ENCODE peak calls at places on chromosomes 16 and 17, in six cellular contexts. T is heart left ventricle, M is cardiac muscle cell, Q is fibroblast of lung, C is right atrium auricular region, E is left ventricle myocardium inferior. R is an unnamed sample.
A peak's percentile ranks its signal among the peaks of the same experiment; 100 is the strongest.

GRCh38 chr17:51472670-51473069 is 212.3 kb downstream of the UTP18 start:
- DNase-seq in T (no peak), M (no peak), Q (no peak), C (no peak), E (no peak), R (no peak)

GRCh38 chr16:59748531-59748930 is 1014.4 kb upstream of the GOT2 start:
- DNase-seq in T (no peak), M (no peak), Q (no peak), C (no peak), E (no peak), R (no peak)

GRCh38 chr16:25916091-25916490 is 224.3 kb downstream of the HS3ST4 start:
- DNase-seq in T (no peak), M (no peak), Q (no peak), C (no peak), E (no peak), R (no peak)

GRCh38 chr17:44922746-44923470 is 7.6 kb upstream of the GFAP start:
- DNase-seq in T (peak; percentile 47), M (no peak), Q (no peak), C (no peak), E (no peak), R (no peak)

GRCh38 chr17:78164748-78165607 is 3.4 kb upstream of the SYNGR2 start:
- DNase-seq in T (no peak), M (no peak), Q (no peak), C (no peak), E (no peak), R (no peak)

GRCh38 chr17:58823051-58823525 is 67.4 kb downstream of the PPM1E start:
- DNase-seq in T (no peak), M (no peak), Q (no peak), C (no peak), E (no peak), R (no peak)

GRCh38 chr16:28984619-28985135 is at the start of gene LAT:
- DNase-seq in T (peak; percentile 74), M (no peak), Q (no peak), C (no peak), E (no peak), R (peak; percentile 62)

GRCh38 chr17:3048727-3049471 is 14.5 kb downstream of the OR1D5 start:
- DNase-seq in T (peak; percentile 98), M (peak; percentile 98), Q (peak; percentile 98), C (peak; percentile 98), E (peak; percentile 97), R (peak; percentile 97)

GRCh38 chr16:15052747-15053476 is 3.0 kb downstream of the NTAN1 start:
- DNase-seq in T (no peak), M (no peak), Q (no peak), C (peak; percentile 56), E (no peak), R (no peak)

GRCh38 chr16:81939164-81940067 is 71.9 kb downstream of the SDR42E1 start:
- DNase-seq in T (no peak), M (no peak), Q (no peak), C (no peak), E (no peak), R (no peak)

GRCh38 chr16:74862743-74863244 is 88.2 kb upstream of the FA2H start:
- DNase-seq in T (no peak), M (peak; percentile 60), Q (peak; percentile 59), C (no peak), E (no peak), R (no peak)

GRCh38 chr17:81004336-81005015 is 12.8 kb downstream of the CHMP6 start:
- DNase-seq in T (no peak), M (no peak), Q (no peak), C (no peak), E (no peak), R (peak; percentile 38)

GRCh38 chr16:81729451-81729850 is 49.6 kb upstream of the PLCG2 start:
- DNase-seq in T (no peak), M (no peak), Q (no peak), C (no peak), E (no peak), R (no peak)

GRCh38 chr17:1095093-1095852 is 84.5 kb downstream of the ABR start:
- DNase-seq in T (peak; percentile 73), M (no peak), Q (no peak), C (no peak), E (peak; percentile 49), R (no peak)

GRCh38 chr16:31215287-31216115 is 1.4 kb downstream of the PYDC1 start:
- DNase-seq in T (peak; percentile 82), M (peak; percentile 84), Q (peak; percentile 40), C (no peak), E (peak; percentile 62), R (peak; percentile 89)

GRCh38 chr16:77336637-77337036 is 98.2 kb downstream of the ADAMTS18 start:
- DNase-seq in T (no peak), M (no peak), Q (no peak), C (no peak), E (no peak), R (no peak)

GRCh38 chr16:83046664-83047063 is 419.9 kb downstream of the CDH13 start:
- DNase-seq in T (no peak), M (no peak), Q (no peak), C (no peak), E (no peak), R (no peak)

GRCh38 chr16:87371261-87371866 is 12.2 kb downstream of the FBXO31 start:
- DNase-seq in T (peak; percentile 49), M (no peak), Q (no peak), C (no peak), E (no peak), R (no peak)

GRCh38 chr17:82184761-82185160 is 27.9 kb downstream of the CCDC57 start:
- DNase-seq in T (no peak), M (no peak), Q (no peak), C (no peak), E (no peak), R (no peak)

GRCh38 chr16:1458336-1458976 is 14.1 kb upstream of the CCDC154 start:
- DNase-seq in T (no peak), M (no peak), Q (peak; percentile 5), C (no peak), E (no peak), R (no peak)

GRCh38 chr17:41420134-41420533 is 4.3 kb downstream of the KRT37 start:
- DNase-seq in T (no peak), M (no peak), Q (no peak), C (no peak), E (no peak), R (no peak)

GRCh38 chr17:78268960-78269892 is 37.8 kb downstream of the TMEM235 start:
- DNase-seq in T (no peak), M (peak; percentile 59), Q (peak; percentile 56), C (no peak), E (no peak), R (no peak)

GRCh38 chr16:1560153-1560552 is 26.7 kb downstream of the TMEM204 start:
- DNase-seq in T (no peak), M (no peak), Q (no peak), C (no peak), E (no peak), R (no peak)

GRCh38 chr17:27552467-27552779 is 78.6 kb upstream of the LGALS9 start:
- DNase-seq in T (no peak), M (no peak), Q (peak; percentile 49), C (no peak), E (no peak), R (no peak)

GRCh38 chr17:73611630-73612029 is 32.6 kb downstream of the SDK2 start:
- DNase-seq in T (peak; percentile 16), M (no peak), Q (no peak), C (no peak), E (no peak), R (no peak)

GRCh38 chr16:86335266-86336172 is 174.8 kb upstream of the FOXF1 start:
- DNase-seq in T (peak; percentile 43), M (no peak), Q (no peak), C (no peak), E (no peak), R (no peak)

GRCh38 chr16:87864331-87864989 is 4.8 kb downstream of the SLC7A5 start:
- DNase-seq in T (no peak), M (no peak), Q (no peak), C (no peak), E (no peak), R (no peak)

GRCh38 chr17:8153957-8154607 is 1.9 kb upstream of the PER1 start:
- DNase-seq in T (peak; percentile 100), M (peak; percentile 92), Q (peak; percentile 100), C (peak; percentile 100), E (peak; percentile 100), R (peak; percentile 100)

GRCh38 chr17:8152112-8152775 is at the start of gene PER1:
- DNase-seq in T (peak; percentile 99), M (peak; percentile 96), Q (peak; percentile 98), C (peak; percentile 99), E (peak; percentile 98), R (peak; percentile 97)

GRCh38 chr17:8152981-8153549 is 861 bp upstream of the PER1 start:
- DNase-seq in T (peak; percentile 40), M (no peak), Q (no peak), C (no peak), E (no peak), R (no peak)

GRCh38 chr17:8154608-8155152 is 2.5 kb upstream of the PER1 start:
- DNase-seq in T (no peak), M (no peak), Q (peak; percentile 66), C (no peak), E (no peak), R (no peak)

DNA sequence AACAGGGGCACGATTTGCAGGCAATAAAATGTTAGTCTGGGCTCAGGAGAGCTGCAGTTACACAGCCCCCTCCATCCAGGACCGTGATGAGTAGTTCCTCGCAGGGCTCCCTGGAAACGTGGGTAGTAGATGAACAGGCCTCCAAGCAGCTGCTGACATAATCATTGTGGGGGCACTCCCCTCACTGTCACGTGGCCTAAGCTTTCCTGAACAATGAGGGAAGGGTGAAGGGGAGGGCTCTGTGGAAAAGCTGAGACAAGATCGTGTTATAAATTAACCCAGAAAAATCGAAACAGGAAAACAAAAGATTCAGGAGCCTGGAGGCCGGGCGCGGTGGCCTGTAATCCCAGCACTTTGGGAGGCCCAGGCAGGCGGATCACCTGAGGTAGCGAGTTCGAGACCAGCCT is 1.3 kb upstream of the PER1 start:
- DNase-seq in T (peak; percentile 67), M (no peak), Q (peak; percentile 98), C (peak; percentile 94), E (peak; percentile 73), R (peak; percentile 88)
- H3K4me3 ChIP-seq in T (peak overlapping the region; percentile 94), M (no peak overlapping the region), Q (no peak overlapping the region), C (peak overlapping the region; percentile 46), E (peak overlapping the region; percentile 75), R (peak overlapping the region; percentile 97)

DNA sequence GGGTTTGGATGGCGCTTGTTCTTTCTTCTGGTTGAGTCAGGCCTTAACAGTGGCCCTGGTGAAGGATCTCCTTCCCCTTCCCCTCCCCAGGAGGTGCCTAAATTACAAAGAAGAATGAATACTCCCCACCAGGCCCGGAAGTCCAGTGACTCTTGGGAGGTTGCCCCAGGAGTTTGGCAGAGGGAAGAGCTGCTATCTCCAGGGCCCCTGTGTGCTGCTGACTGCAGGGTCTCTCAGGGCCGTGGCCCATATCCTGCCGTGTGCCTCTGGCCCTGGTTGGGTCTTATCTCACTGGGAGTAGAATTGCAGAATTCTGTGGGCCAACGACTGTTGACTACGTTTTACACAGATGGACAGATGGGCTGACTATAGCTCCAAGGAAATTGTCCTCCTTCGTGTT is 27.9 kb downstream of the AKAP1 start:
- DNase-seq in T (no peak), M (no peak), Q (no peak), C (no peak), E (no peak), R (no peak)
- H3K36me3 ChIP-seq in T (peaks cover 3% of the 10 kb centered on the region), M (peaks cover 8% of the 10 kb centered on the region), Q (peaks cover 2% of the 10 kb centered on the region), C (peaks cover 59% of the 10 kb centered on the region), E (peaks cover 57% of the 10 kb centered on the region), R (peaks cover 64% of the 10 kb centered on the region)

GRCh38 chr16:53446090-53446489 is 11.8 kb downstream of the RBL2 start:
- DNase-seq in T (no peak), M (no peak), Q (no peak), C (no peak), E (no peak), R (no peak)
- H3K27ac ChIP-seq in T (no peak overlapping the region), M (no peak overlapping the region), Q (no peak overlapping the region), C (no peak overlapping the region), E (no peak overlapping the region), R (no peak overlapping the region)

GRCh38 chr16:4680673-4681470 is 12.5 kb upstream of the NUDT16L1 start:
- DNase-seq in T (peak; percentile 84), M (no peak), Q (no peak), C (no peak), E (peak; percentile 78), R (peak; percentile 56)
- H3K4me3 ChIP-seq in T (peak overlapping the region; percentile 28), M (no peak overlapping the region), Q (no peak overlapping the region), C (peak overlapping the region; percentile 4), E (peak overlapping the region; percentile 56), R (peak overlapping the region; percentile 46)

R was measured in psoas muscle.